ENCODE peak calls at places on chromosomes 4 and X, in ten cellular contexts. Q is CD8-positive, alpha-beta T cell; Z is kidney; S is AG04450; P is dorsolateral prefrontal cortex; Y is cardiac muscle cell; F is PC-9; G is fibroblast of the aortic adventitia; I is kidney epithelial cell; B is cardiac fibroblast. D is an unnamed sample.

GRCh38 chr4:1111259-1111809 is 2.0 kb downstream of the RNF212 start:
- DNase-seq in Q (no peak), Z (no peak), S (no peak), P (no peak), Y (no peak), F (no peak), G (no peak), I (no peak), B (no peak), D (no peak)

GRCh38 chr4:19155568-19155967 is 1096.1 kb upstream of the SLIT2 start:
- DNase-seq in Q (no peak), Z (no peak), S (no peak), P (no peak), Y (no peak), F (no peak), G (no peak), I (no peak), B (no peak), D (no peak)

GRCh38 chr4:83071116-83071515 is 36.1 kb downstream of the COPS4 start:
- DNase-seq in Q (no peak), Z (no peak), S (no peak), P (no peak), Y (peak; percentile 21), F (no peak), G (no peak), I (no peak), B (peak; percentile 27), D (no peak)

GRCh38 chr4:186096681-186097080 is 7.8 kb upstream of the FAM149A start:
- DNase-seq in Q (no peak), Z (no peak), S (no peak), P (no peak), Y (no peak), F (no peak), G (no peak), I (no peak), B (no peak), D (no peak)

GRCh38 chrX:110146521-110146920 is 143.6 kb downstream of the TMEM164 start:
- DNase-seq in Q (no peak), Z (no peak), S (no peak), P (no peak), Y (peak; percentile 70), F (peak; percentile 32), G (peak; percentile 67), I (no peak), B (peak; percentile 67), D (no peak)

GRCh38 chr4:104469794-104470193 is 24.9 kb downstream of the CXXC4 start:
- DNase-seq in Q (no peak), Z (no peak), S (no peak), P (no peak), Y (no peak), F (no peak), G (no peak), I (no peak), B (no peak), D (no peak)

GRCh38 chrX:19867938-19868337 is 19.5 kb downstream of the SH3KBP1 start:
- DNase-seq in Q (no peak), Z (no peak), S (no peak), P (no peak), Y (no peak), F (no peak), G (no peak), I (no peak), B (no peak), D (no peak)

GRCh38 chrX:129701624-129702069 is 37.1 kb upstream of the XPNPEP2 start:
- DNase-seq in Q (no peak), Z (peak; percentile 82), S (no peak), P (no peak), Y (peak; percentile 90), F (no peak), G (peak; percentile 92), I (no peak), B (peak; percentile 64), D (no peak)

GRCh38 chr4:188113156-188113555 is 3.8 kb upstream of the TRIML2 start:
- DNase-seq in Q (no peak), Z (no peak), S (no peak), P (no peak), Y (no peak), F (no peak), G (no peak), I (no peak), B (peak; percentile 17), D (no peak)

GRCh38 chr4:159290321-159291030 is 187.6 kb downstream of the RAPGEF2 start:
- DNase-seq in Q (no peak), Z (no peak), S (no peak), P (no peak), Y (no peak), F (no peak), G (no peak), I (peak; percentile 35), B (peak; percentile 56), D (no peak)

GRCh38 chr4:154406022-154406835 is 85.4 kb downstream of the DCHS2 start:
- DNase-seq in Q (no peak), Z (no peak), S (no peak), P (no peak), Y (no peak), F (no peak), G (no peak), I (no peak), B (no peak), D (no peak)

GRCh38 chr4:178037459-178038214 is 595.4 kb upstream of the AGA start:
- DNase-seq in Q (no peak), Z (no peak), S (no peak), P (no peak), Y (no peak), F (no peak), G (no peak), I (no peak), B (no peak), D (no peak)

GRCh38 chrX:117973175-117974075 is 143.2 kb downstream of the KLHL13 start:
- DNase-seq in Q (no peak), Z (no peak), S (no peak), P (no peak), Y (no peak), F (no peak), G (no peak), I (no peak), B (no peak), D (no peak)

GRCh38 chrX:12304261-12304660 is 166.0 kb downstream of the FRMPD4 start:
- DNase-seq in Q (no peak), Z (no peak), S (no peak), P (no peak), Y (peak; percentile 60), F (no peak), G (peak; percentile 62), I (no peak), B (peak; percentile 91), D (no peak)

GRCh38 chrX:12693754-12694153 is 97.5 kb upstream of the PRPS2 start:
- DNase-seq in Q (no peak), Z (no peak), S (no peak), P (no peak), Y (peak; percentile 25), F (no peak), G (peak; percentile 2), I (no peak), B (peak; percentile 57), D (no peak)

GRCh38 chrX:114774691-114775090 is 190.8 kb downstream of the HTR2C start:
- DNase-seq in Q (no peak), Z (no peak), S (no peak), P (no peak), Y (peak; percentile 16), F (no peak), G (peak; percentile 1), I (no peak), B (no peak), D (no peak)

GRCh38 chrX:72102760-72103159 is 29.0 kb downstream of the RTL5 start:
- DNase-seq in Q (no peak), Z (no peak), S (no peak), P (no peak), Y (no peak), F (no peak), G (no peak), I (peak; percentile 23), B (no peak), D (no peak)

GRCh38 chrX:153662266-153662665 is 11.3 kb downstream of the PNCK start:
- DNase-seq in Q (peak; percentile 31), Z (peak; percentile 80), S (no peak), P (no peak), Y (peak; percentile 33), F (no peak), G (peak; percentile 20), I (no peak), B (peak; percentile 50), D (no peak)
- TF ChIP-seq CTCF in Q (peak; percentile 21), Z (peak; percentile 38), S (peak; percentile 42), P (no peak), Y (peak; percentile 42), F (no peak), G (peak; percentile 40), I (peak; percentile 34), B (peak; percentile 43), D (peak; percentile 49)

GRCh38 chrX:15493118-15494082 is at the start of gene PIR:
- DNase-seq in Q (no peak), Z (peak; percentile 93), S (peak; percentile 45), P (peak; percentile 88), Y (peak; percentile 83), F (peak; percentile 94), G (peak; percentile 78), I (peak; percentile 48), B (peak; percentile 78), D (no peak)
- H3K4me3 ChIP-seq in Q (peak within 1 kb of the TSS; percentile 27), Z (peak within 1 kb of the TSS; percentile 59), S (peak within 1 kb of the TSS; percentile 66), P (peak within 1 kb of the TSS; percentile 76), Y (peak within 1 kb of the TSS; percentile 39), F (peak within 1 kb of the TSS; percentile 86), G (peak within 1 kb of the TSS; percentile 74), I (peak within 1 kb of the TSS; percentile 48), B (peak within 1 kb of the TSS; percentile 61), D (peak within 1 kb of the TSS; percentile 59)

GRCh38 chr4:4480685-4481393 is 61.0 kb downstream of the STX18 start:
- DNase-seq in Q (no peak), Z (no peak), S (no peak), P (peak; percentile 80), Y (no peak), F (no peak), G (peak; percentile 51), I (no peak), B (peak; percentile 37), D (no peak)
- TF ChIP-seq CTCF in Q (no peak), Z (peak; percentile 16), S (peak; percentile 71), P (peak; percentile 57), Y (peak; percentile 57), F (no peak), G (peak; percentile 73), I (peak; percentile 47), B (peak; percentile 54), D (peak; percentile 61)

GRCh38 chr4:65050786-65051185 is 619.5 kb downstream of the EPHA5 start:
- DNase-seq in Q (no peak), Z (no peak), S (no peak), P (no peak), Y (no peak), F (no peak), G (no peak), I (no peak), B (no peak), D (no peak)
- H3K4me3 ChIP-seq in Q (no peak overlapping the region), Z (no peak overlapping the region), S (no peak overlapping the region), P (no peak overlapping the region), Y (no peak overlapping the region), F (no peak overlapping the region), G (no peak overlapping the region), I (no peak overlapping the region), B (no peak overlapping the region), D (no peak overlapping the region)

DNA sequence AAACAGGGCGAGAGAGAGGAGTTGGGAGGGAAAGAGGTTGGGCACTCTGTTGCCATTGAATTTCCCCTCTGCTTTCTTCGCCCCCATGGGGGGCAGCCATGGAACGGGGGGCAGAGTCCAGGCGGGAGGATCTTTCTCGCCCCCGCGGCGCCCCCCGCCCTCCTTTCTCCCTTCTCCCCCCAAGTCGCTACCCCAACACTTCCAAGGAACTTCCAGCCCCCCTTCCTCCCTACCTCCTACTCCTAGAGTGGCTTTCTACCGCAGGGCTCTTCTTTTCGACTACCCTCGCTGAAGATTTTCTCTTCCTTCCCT is 594 bp upstream of the STAG2 start:
- DNase-seq in Q (no peak), Z (no peak), S (no peak), P (no peak), Y (no peak), F (no peak), G (no peak), I (no peak), B (no peak), D (no peak)
- TF ChIP-seq CTCF in Q (no peak), Z (no peak), S (no peak), P (no peak), Y (no peak), F (no peak), G (no peak), I (no peak), B (no peak), D (no peak)

D was measured in epithelial cell of proximal tubule.